ENCODE peak calls at places on chromosomes 7 and 10, in four cellular contexts. T is ovary, S is adrenal gland, G is gastrocnemius medialis. D is an unnamed sample.
A peak's percentile ranks its signal among the peaks of the same experiment; 100 is the strongest.

GRCh38 chr7:48089415-48089975 is 430 bp downstream of the UPP1 start:
- DNase-seq in T (peak; percentile 66), S (peak; percentile 52), G (no peak), D (peak; percentile 69)

GRCh38 chr10:788796-789748 is 99.6 kb upstream of the DIP2C start:
- DNase-seq in T (peak; percentile 73), S (peak; percentile 93), G (peak; percentile 84), D (peak; percentile 88)

GRCh38 chr10:99659868-99660366 is 608 bp downstream of the ENTPD7 start:
- DNase-seq in T (no peak), S (no peak), G (no peak), D (no peak)

GRCh38 chr10:37775612-37776011 is 81.8 kb downstream of the ZNF248 start:
- DNase-seq in T (no peak), S (no peak), G (no peak), D (no peak)

GRCh38 chr10:11776080-11776479 is 33.9 kb downstream of the ECHDC3 start:
- DNase-seq in T (no peak), S (no peak), G (no peak), D (no peak)

GRCh38 chr7:126501617-126502016 is 751.1 kb downstream of the GRM8 start:
- DNase-seq in T (no peak), S (no peak), G (no peak), D (no peak)

GRCh38 chr7:100200693-100201092 is 19.1 kb upstream of the PVRIG start:
- DNase-seq in T (no peak), S (no peak), G (no peak), D (no peak)

GRCh38 chr10:47368431-47369180 is 15.5 kb downstream of the ZNF488 start:
- DNase-seq in T (no peak), S (no peak), G (no peak), D (no peak)

GRCh38 chr7:2723138-2723850 is 35.3 kb downstream of the AMZ1 start:
- DNase-seq in T (no peak), S (peak; percentile 8), G (peak; percentile 8), D (no peak)

GRCh38 chr7:105596866-105597265 is 15.6 kb upstream of the EFCAB10 start:
- DNase-seq in T (no peak), S (no peak), G (no peak), D (no peak)

GRCh38 chr7:289756-290553 is at the start of gene FOXL3:
- DNase-seq in T (peak; percentile 9), S (no peak), G (no peak), D (no peak)

GRCh38 chr10:104322416-104322782 is 15.9 kb downstream of the ITPRIP start:
- DNase-seq in T (no peak), S (no peak), G (no peak), D (peak; percentile 63)

GRCh38 chr7:107703872-107704271 is 40.1 kb upstream of the CBLL1 start:
- DNase-seq in T (no peak), S (no peak), G (no peak), D (no peak)

GRCh38 chr7:155917836-155918385 is 105.6 kb upstream of the SHH start:
- DNase-seq in T (no peak), S (no peak), G (no peak), D (no peak)

GRCh38 chr7:130415019-130415418 is 25.8 kb downstream of the CEP41 start:
- DNase-seq in T (no peak), S (no peak), G (no peak), D (no peak)

GRCh38 chr7:71384094-71384493 is 252.2 kb downstream of the GALNT17 start:
- DNase-seq in T (no peak), S (no peak), G (no peak), D (no peak)

GRCh38 chr7:148044173-148044572 is 546.4 kb upstream of the C7orf33 start:
- DNase-seq in T (no peak), S (no peak), G (no peak), D (peak; percentile 86)

GRCh38 chr10:125788156-125789034 is 12.8 kb upstream of the MMP21 start:
- DNase-seq in T (no peak), S (no peak), G (no peak), D (no peak)

GRCh38 chr7:22992874-22993840 is 20.8 kb downstream of the HYCC1 start:
- DNase-seq in T (no peak), S (no peak), G (no peak), D (no peak)

GRCh38 chr10:6833458-6834011 is 253.5 kb upstream of the PRKCQ start:
- DNase-seq in T (no peak), S (no peak), G (no peak), D (no peak)

GRCh38 chr7:136677456-136678365 is 190.7 kb upstream of the CHRM2 start:
- DNase-seq in T (no peak), S (no peak), G (no peak), D (no peak)

GRCh38 chr7:84701524-84702306 is 485.1 kb downstream of the SEMA3D start:
- DNase-seq in T (no peak), S (no peak), G (no peak), D (no peak)

GRCh38 chr7:152571031-152571430 is 104.9 kb downstream of the XRCC2 start:
- DNase-seq in T (no peak), S (no peak), G (no peak), D (no peak)

GRCh38 chr10:19877466-19878255 is 61.4 kb downstream of the PLXDC2 start:
- DNase-seq in T (no peak), S (no peak), G (no peak), D (no peak)

GRCh38 chr7:106177738-106178592 is 65.9 kb upstream of the SYPL1 start:
- DNase-seq in T (no peak), S (no peak), G (peak; percentile 81), D (no peak)

GRCh38 chr7:141880960-141881359 is 35.2 kb upstream of the OR9A4 start:
- DNase-seq in T (no peak), S (no peak), G (no peak), D (no peak)

GRCh38 chr7:44290250-44290616 is 35.2 kb downstream of the CAMK2B start:
- DNase-seq in T (peak; percentile 44), S (no peak), G (no peak), D (peak; percentile 3)

GRCh38 chr10:22712959-22713852 is 1.2 kb downstream of the PIP4K2A start:
- DNase-seq in T (peak; percentile 39), S (peak; percentile 19), G (no peak), D (peak; percentile 16)

GRCh38 chr7:5526190-5527037 is 102.8 kb upstream of the TNRC18 start:
- DNase-seq in T (peak; percentile 52), S (peak; percentile 44), G (peak; percentile 73), D (peak; percentile 35)
- TF ChIP-seq POLR2A in T (no peak), S (peak; percentile 34), G (no peak), D (peak; percentile 33)

DNA sequence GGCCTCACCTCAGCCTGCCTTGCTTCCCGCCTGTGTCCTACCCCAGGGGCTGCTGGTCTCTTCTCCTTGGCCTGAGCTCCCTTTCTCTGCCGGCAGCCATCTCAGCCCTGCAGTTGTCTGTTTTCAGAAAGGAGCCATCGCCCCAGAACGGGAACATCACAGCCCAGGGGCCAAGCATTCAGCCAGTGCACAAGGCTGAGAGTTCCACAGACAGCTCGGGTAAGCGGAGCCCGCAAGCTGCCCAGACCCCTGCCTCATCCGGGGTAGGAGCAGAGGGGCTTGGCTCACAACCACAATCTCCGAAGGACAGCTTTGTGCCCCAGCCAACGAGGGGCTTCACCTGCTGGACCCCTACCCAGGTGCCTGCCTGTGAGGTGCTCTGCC is 5.3 kb upstream of the DEPP1 start:
- DNase-seq in T (peak; percentile 25), S (peak; percentile 11), G (no peak), D (no peak)
- H3K27ac ChIP-seq in T (peak overlapping the region; percentile 76), S (peak overlapping the region; percentile 79), G (peak overlapping the region; percentile 91), D (no peak overlapping the region)

GRCh38 chr7:140219672-140220520 is 43.1 kb upstream of the KDM7A start:
- DNase-seq in T (no peak), S (no peak), G (no peak), D (no peak)

GRCh38 chr7:140225562-140226249 is 48.9 kb upstream of the KDM7A start:
- DNase-seq in T (no peak), S (no peak), G (no peak), D (no peak)

GRCh38 chr7:140218656-140219055 is 41.9 kb upstream of the KDM7A start:
- DNase-seq in T (no peak), S (no peak), G (no peak), D (no peak)

GRCh38 chr7:140222797-140223196 is 46.0 kb upstream of the KDM7A start:
- DNase-seq in T (no peak), S (no peak), G (no peak), D (no peak)

DNA sequence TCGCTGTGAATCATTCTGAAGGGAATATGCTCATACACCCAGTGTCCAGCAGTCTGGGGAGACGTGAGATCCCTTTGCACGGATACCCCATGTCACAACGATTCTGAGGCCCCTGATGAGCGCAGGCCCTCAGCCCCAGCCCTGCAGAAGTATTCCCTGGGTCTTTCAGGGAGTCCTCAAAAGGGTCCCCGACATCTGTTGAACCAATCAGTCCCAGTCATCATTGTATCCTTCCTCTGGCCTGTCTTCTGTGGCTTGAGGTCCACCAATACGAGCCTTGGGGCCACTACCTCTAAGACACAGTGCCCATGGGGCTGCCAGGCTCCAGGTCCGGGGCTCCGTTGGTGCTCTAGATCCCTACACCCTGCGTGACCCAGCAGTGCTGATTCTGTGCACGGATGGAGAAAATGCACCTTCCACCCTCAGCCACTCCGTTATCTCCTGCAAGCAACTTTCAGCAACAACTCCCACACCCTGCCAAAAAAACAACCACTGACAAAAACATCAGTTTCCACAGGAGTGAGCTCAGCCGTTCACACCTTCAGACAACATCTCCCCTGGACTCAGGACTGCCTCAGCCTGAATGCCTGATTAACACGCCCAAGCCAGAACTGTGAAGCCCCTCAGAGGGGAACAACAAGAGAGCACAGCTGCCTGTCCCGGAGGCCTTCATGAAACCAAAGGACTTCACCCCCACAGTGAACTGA is 46.9 kb upstream of the KDM7A start:
- DNase-seq in T (no peak), S (no peak), G (no peak), D (no peak)
- TF ChIP-seq POLR2A in T (no peak), S (no peak), G (no peak), D (no peak)

GRCh38 chr7:90064370-90064769 is 89.9 kb upstream of the STEAP1 start:
- DNase-seq in T (no peak), S (no peak), G (no peak), D (no peak)

GRCh38 chr7:90067171-90067570 is 87.1 kb upstream of the STEAP1 start:
- DNase-seq in T (no peak), S (no peak), G (no peak), D (no peak)
- H3K27ac ChIP-seq in T (no peak overlapping the region), S (no peak overlapping the region), G (no peak overlapping the region), D (no peak overlapping the region)

GRCh38 chr10:79070611-79071534 is 2.1 kb downstream of the ZMIZ1 start:
- DNase-seq in T (peak; percentile 80), S (peak; percentile 96), G (peak; percentile 99), D (peak; percentile 98)
- TF ChIP-seq POLR2A in T (peak; percentile 27), S (peak; percentile 70), G (peak; percentile 77), D (peak; percentile 88)

GRCh38 chr7:13834328-13834761 is 155.1 kb downstream of the ETV1 start:
- DNase-seq in T (no peak), S (no peak), G (no peak), D (no peak)
- H3K27ac ChIP-seq in T (no peak overlapping the region), S (no peak overlapping the region), G (no peak overlapping the region), D (no peak overlapping the region)

GRCh38 chr10:88073676-88074075 is 210.3 kb downstream of the PTEN start:
- DNase-seq in T (no peak), S (no peak), G (no peak), D (no peak)

GRCh38 chr10:88071814-88072380 is 208.5 kb downstream of the PTEN start:
- DNase-seq in T (no peak), S (no peak), G (no peak), D (no peak)

GRCh38 chr10:88066876-88067275 is 203.5 kb downstream of the PTEN start:
- DNase-seq in T (no peak), S (peak; percentile 34), G (no peak), D (no peak)

GRCh38 chr10:88069338-88069737 is 205.9 kb downstream of the PTEN start:
- DNase-seq in T (no peak), S (no peak), G (no peak), D (no peak)

GRCh38 chr10:88070080-88070880 is 206.9 kb downstream of the PTEN start:
- DNase-seq in T (no peak), S (no peak), G (no peak), D (no peak)
- TF ChIP-seq POLR2A in T (no peak), S (no peak), G (no peak), D (no peak)